ENCODE peak calls at places on chromosomes 12 and 14, in four cellular contexts. P is heart left ventricle, S is thoracic aorta, A is neural progenitor cell. U is an unnamed sample.

GRCh38 chr12:108080363-108080762 is 48.7 kb upstream of the WSCD2 start:
- DNase-seq in P (no peak), S (no peak), A (peak; percentile 17), U (no peak)

GRCh38 chr14:57189070-57189469 is 79.6 kb downstream of the EXOC5 start:
- DNase-seq in P (no peak), A (peak; percentile 54), S (no peak), U (no peak)

GRCh38 chr12:47904647-47905312 is at the start of gene VDR:
- DNase-seq in P (peak; percentile 82), S (no peak), A (peak; percentile 91), U (no peak)

GRCh38 chr14:105014631-105015030 is 6.3 kb downstream of the CDCA4 start:
- DNase-seq in S (no peak), P (no peak), A (no peak), U (no peak)

GRCh38 chr12:3990356-3990975 is 117.3 kb upstream of the PARP11 start:
- DNase-seq in P (no peak), A (peak; percentile 55), S (no peak), U (no peak)

GRCh38 chr12:12070674-12071661 is at the start of gene BCL2L14:
- DNase-seq in A (no peak), P (no peak), S (no peak), U (no peak)

GRCh38 chr12:12048714-12049113 is 22.0 kb upstream of the BCL2L14 start:
- DNase-seq in S (no peak), A (no peak), P (no peak), U (no peak)

GRCh38 chr12:47079894-47080724 is at the start of gene AMIGO2:
- DNase-seq in A (peak; percentile 65), S (peak; percentile 28), P (peak; percentile 60), U (no peak)

GRCh38 chr14:69088523-69089445 is 64.1 kb downstream of the DCAF5 start:
- DNase-seq in P (no peak), S (no peak), A (no peak), U (no peak)
- H3K27ac ChIP-seq in P (no peak overlapping the region), S (peak overlapping the region; percentile 94), A (no peak overlapping the region), U (peak overlapping the region; percentile 73)

GRCh38 chr14:68506645-68507405 is 286.0 kb downstream of the ZFP36L1 start:
- DNase-seq in A (no peak), P (no peak), S (no peak), U (no peak)
- H3K4me1 ChIP-seq in A (peaks cover 45% of the 10 kb centered on the region), P (no peaks in the 10 kb centered on the region), S (peaks cover 48% of the 10 kb centered on the region), U (peaks cover 88% of the 10 kb centered on the region)

DNA sequence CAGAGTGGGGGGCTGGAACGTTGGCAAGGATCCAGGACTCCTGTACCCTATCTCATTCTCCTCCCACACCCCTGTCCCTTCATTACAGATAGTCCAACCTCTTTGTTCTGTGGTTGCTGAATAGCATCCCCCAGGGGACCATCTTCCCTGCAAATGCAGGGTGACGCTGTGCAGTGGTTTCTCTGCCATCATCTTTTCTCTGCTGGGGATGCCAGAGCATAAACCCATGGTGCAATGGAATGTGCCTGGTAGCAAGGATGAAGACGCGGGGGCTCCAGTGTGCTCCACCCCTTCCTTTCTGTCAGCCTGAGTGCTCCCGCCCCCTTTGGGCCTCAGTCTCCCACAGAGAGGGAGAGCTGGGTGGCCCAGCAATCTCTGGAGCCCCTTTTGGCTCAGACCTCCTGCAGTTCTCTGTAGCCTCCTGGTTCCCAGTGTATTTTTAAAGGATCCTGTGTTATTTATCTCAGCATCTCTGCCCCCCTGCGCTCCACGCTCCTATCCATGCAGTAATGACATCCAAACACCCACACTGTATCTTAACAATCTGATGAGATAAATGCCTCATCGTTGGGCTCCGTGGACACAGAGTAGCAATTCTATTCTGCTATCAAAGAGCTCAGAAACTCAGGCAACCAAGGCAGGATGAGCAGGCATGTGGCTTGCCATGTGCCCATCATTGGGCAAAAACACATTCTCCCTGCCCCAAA is 212.8 kb downstream of the CACNA1C start:
- DNase-seq in A (no peak), P (no peak), S (no peak), U (no peak)
- H3K27ac ChIP-seq in A (no peak overlapping the region), P (peak overlapping the region; percentile 67), S (peak overlapping the region; percentile 65), U (peak overlapping the region; percentile 15)

GRCh38 chr12:66944365-66944764 is 265.5 kb upstream of the GRIP1 start:
- DNase-seq in S (no peak), A (no peak), P (no peak), U (no peak)

GRCh38 chr12:66941150-66941549 is 262.3 kb upstream of the GRIP1 start:
- DNase-seq in P (no peak), A (no peak), S (no peak), U (no peak)

GRCh38 chr12:66947119-66947518 is 268.2 kb upstream of the GRIP1 start:
- DNase-seq in P (no peak), S (no peak), A (no peak), U (no peak)

GRCh38 chr12:66945189-66945817 is 266.4 kb upstream of the GRIP1 start:
- DNase-seq in S (no peak), P (no peak), A (no peak), U (no peak)

GRCh38 chr12:66942741-66943465 is 264.0 kb upstream of the GRIP1 start:
- DNase-seq in P (no peak), A (peak; percentile 62), S (no peak), U (no peak)
- H3K4me1 ChIP-seq in P (no peaks in the 10 kb centered on the region), A (peaks cover 11% of the 10 kb centered on the region), S (no peaks in the 10 kb centered on the region), U (no peaks in the 10 kb centered on the region)

GRCh38 chr14:35416108-35416750 is 11.7 kb upstream of the NFKBIA start:
- DNase-seq in A (no peak), P (no peak), S (no peak), U (no peak)
- H3K27ac ChIP-seq in A (no peak overlapping the region), P (peak overlapping the region; percentile 5), S (peak overlapping the region; percentile 31), U (no peak overlapping the region)

DNA sequence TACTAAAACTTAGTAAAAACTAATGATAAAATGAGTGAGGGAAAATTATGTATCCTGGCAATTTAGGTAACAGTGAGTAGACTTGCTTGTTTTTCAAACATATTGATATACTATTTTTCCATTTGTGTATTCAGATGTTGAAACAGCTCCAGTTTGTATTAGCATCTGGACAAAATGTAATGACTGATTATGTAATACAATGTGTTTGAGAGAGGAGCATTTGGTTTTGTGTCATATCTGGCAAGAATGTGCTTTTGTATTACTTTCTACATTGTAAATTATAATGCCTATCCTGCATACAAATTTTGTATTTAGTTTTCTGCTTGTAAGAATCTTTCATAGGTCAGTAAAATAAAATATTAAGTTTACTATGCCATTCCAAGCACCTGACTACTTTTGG is 5.7 kb downstream of the CNOT2 start:
- DNase-seq in P (no peak), S (no peak), A (no peak), U (no peak)
- H3K4me1 ChIP-seq in P (peaks cover 5% of the 10 kb centered on the region), S (peaks cover 78% of the 10 kb centered on the region), A (peaks cover 42% of the 10 kb centered on the region), U (peaks cover 87% of the 10 kb centered on the region)

DNA sequence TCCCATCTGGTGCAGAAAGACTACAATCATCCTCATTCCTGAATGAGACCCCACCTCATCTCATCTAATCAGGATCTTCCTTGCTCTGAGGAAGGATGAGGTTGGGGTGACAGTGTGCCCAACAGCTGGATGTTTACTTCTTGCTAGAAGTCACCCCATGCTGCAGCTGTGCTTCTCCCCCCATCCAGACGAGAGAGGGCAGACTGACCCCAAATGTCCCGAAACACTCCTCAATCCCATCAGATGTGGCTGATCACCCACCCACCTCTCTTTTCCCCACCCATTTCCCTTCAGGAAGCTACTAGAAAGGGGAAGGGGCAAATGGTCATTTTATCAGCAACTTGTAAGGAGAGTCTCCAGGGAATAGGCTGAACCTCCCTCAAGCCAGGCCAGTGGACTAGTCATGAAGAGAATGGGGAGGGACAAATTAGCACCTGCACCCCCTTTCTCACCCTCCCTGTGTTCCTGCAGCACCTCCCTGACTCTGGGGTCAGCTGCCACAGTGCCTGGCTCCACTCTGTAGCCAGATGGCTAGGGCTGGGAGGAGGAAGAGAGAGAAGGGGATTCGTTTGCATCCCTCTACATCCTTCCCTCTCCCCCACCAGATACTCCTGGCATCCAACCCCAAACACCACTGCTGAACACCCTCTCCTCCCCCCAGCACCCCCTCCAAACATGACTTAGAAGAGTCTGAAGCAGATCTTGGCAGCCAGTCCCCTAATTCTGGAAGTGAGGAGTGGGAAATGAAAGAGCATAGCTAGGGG is 2.8 kb upstream of the BAZ2A start:
- DNase-seq in A (peak; percentile 17), S (no peak), P (no peak), U (no peak)
- H3K27ac ChIP-seq in A (no peak overlapping the region), S (peak overlapping the region; percentile 87), P (peak overlapping the region; percentile 94), U (peak overlapping the region; percentile 97)

U was measured in esophagus squamous epithelium.